ENCODE peak calls at places on chromosomes 7 and 10, in eight cellular contexts. E, U, K, L, G, Q, D and B are unnamed samples.
A peak's percentile ranks its signal among the peaks of the same experiment; 100 is the strongest.

GRCh38 chr7:154519229-154519628 is 467.0 kb downstream of the DPP6 start:
- DNase-seq in E (no peak), U (no peak), K (no peak), L (no peak), G (no peak), Q (no peak), D (no peak), B (no peak)

GRCh38 chr10:132169766-132170560 is 16.8 kb upstream of the DPYSL4 start:
- DNase-seq in E (no peak), U (no peak), K (peak; percentile 70), L (no peak), G (no peak), Q (no peak), D (no peak), B (no peak)

GRCh38 chr7:20556091-20556490 is 59.4 kb upstream of the ABCB5 start:
- DNase-seq in E (no peak), U (no peak), K (no peak), L (no peak), G (no peak), Q (no peak), D (no peak), B (no peak)

GRCh38 chr10:47368431-47369180 is 15.5 kb downstream of the ZNF488 start:
- DNase-seq in E (no peak), U (no peak), K (peak; percentile 67), L (no peak), G (peak; percentile 76), Q (no peak), D (no peak), B (no peak)

GRCh38 chr10:81984428-81984827 is 109.4 kb downstream of the NRG3 start:
- DNase-seq in E (no peak), U (no peak), K (no peak), L (no peak), G (no peak), Q (no peak), D (no peak), B (no peak)

GRCh38 chr7:4928445-4928844 is 30.5 kb downstream of the MMD2 start:
- DNase-seq in E (no peak), U (no peak), K (no peak), L (no peak), G (no peak), Q (no peak), D (no peak), B (no peak)

GRCh38 chr7:42155836-42156540 is 81.0 kb downstream of the GLI3 start:
- DNase-seq in E (no peak), U (no peak), K (no peak), L (no peak), G (no peak), Q (no peak), D (no peak), B (no peak)

GRCh38 chr10:123375097-123375496 is 220.9 kb downstream of the BUB3 start:
- DNase-seq in E (no peak), U (no peak), K (no peak), L (no peak), G (no peak), Q (no peak), D (no peak), B (no peak)

GRCh38 chr10:22894714-22895113 is 33.1 kb upstream of the ARMC3 start:
- DNase-seq in E (no peak), U (peak; percentile 16), K (no peak), L (no peak), G (no peak), Q (no peak), D (no peak), B (no peak)

GRCh38 chr10:63887026-63887589 is 365.9 kb downstream of the REEP3 start:
- DNase-seq in E (no peak), U (no peak), K (no peak), L (peak; percentile 71), G (no peak), Q (peak; percentile 79), D (no peak), B (no peak)

GRCh38 chr7:40802497-40802896 is 667.7 kb downstream of the SUGCT start:
- DNase-seq in E (no peak), U (no peak), K (no peak), L (no peak), G (no peak), Q (no peak), D (no peak), B (no peak)

GRCh38 chr10:3805227-3805790 is 20.3 kb upstream of the KLF6 start:
- DNase-seq in E (no peak), U (peak; percentile 81), K (no peak), L (peak; percentile 56), G (no peak), Q (no peak), D (no peak), B (no peak)

GRCh38 chr10:101840102-101840684 is 3.4 kb downstream of the KCNIP2 start:
- DNase-seq in E (no peak), U (no peak), K (no peak), L (no peak), G (no peak), Q (peak; percentile 57), D (no peak), B (no peak)

GRCh38 chr10:12045610-12046009 is 3.0 kb upstream of the UPF2 start:
- DNase-seq in E (no peak), U (no peak), K (no peak), L (no peak), G (no peak), Q (no peak), D (no peak), B (no peak)

GRCh38 chr10:12041766-12042408 is 722 bp downstream of the UPF2 start:
- DNase-seq in E (peak; percentile 50), U (no peak), K (no peak), L (no peak), G (peak; percentile 81), Q (no peak), D (no peak), B (no peak)

GRCh38 chr10:12042797-12043651 is at the start of gene UPF2:
- DNase-seq in E (peak; percentile 99), U (peak; percentile 98), K (peak; percentile 98), L (peak; percentile 97), G (peak; percentile 99), Q (peak; percentile 93), D (peak; percentile 99), B (peak; percentile 98)

GRCh38 chr10:12042409-12042796 is 206 bp downstream of the UPF2 start:
- DNase-seq in E (peak; percentile 53), U (peak; percentile 36), K (peak; percentile 93), L (no peak), G (no peak), Q (no peak), D (peak; percentile 34), B (no peak)
- TF ChIP-seq POLR2A in E (peak; percentile 72), U (no peak), K (no peak), L (no peak), G (no peak), Q (peak; percentile 73), D (no peak), B (peak; percentile 56)

DNA sequence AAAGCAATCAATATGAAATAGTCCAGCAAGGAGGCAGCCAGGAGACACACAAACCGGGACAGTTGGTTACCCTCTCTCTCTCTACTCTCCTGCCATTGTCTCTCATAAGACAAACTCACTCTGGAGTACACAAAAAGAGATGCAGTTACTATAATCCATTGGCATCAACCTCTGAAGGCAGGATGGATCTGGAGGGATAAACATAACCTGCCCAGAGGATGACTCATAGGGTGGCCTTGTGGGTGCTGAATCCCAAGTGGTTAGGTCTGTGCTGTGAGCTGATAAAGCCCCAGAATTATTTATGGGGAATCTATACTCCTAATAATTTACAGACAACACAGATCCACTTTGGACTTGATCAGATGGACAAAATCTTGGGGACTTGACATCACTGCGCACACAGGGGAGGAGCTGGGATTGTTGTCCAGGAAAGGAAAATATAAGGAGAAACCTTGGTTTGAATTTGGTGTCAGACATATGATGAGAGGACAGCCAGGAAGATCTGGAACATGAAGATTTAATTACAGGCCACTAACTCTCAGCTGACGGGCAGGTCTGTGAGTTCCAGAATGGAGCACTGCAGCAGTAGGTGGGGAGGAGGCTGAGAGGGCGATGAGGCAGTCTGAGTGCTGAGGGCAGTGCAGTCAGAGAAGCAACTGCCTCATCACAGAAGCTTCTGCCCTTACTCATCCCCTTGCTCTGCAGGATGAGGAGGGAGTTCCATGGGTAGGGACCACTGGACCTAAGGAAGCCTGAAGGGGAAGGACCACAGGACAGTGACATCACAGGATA is 113.9 kb upstream of the PRSS58 start:
- DNase-seq in E (no peak), U (no peak), K (no peak), L (no peak), G (no peak), Q (no peak), D (no peak), B (no peak)
- TF ChIP-seq CTCF in E (no peak), U (no peak), K (no peak), L (no peak), G (no peak), Q (no peak), D (no peak), B (no peak)

GRCh38 chr10:72276421-72277339 is 3.0 kb downstream of the DDIT4 start:
- DNase-seq in E (peak; percentile 44), U (no peak), K (no peak), L (peak; percentile 84), G (no peak), Q (no peak), D (no peak), B (no peak)

GRCh38 chr10:72276013-72276387 is 2.3 kb downstream of the DDIT4 start:
- DNase-seq in E (peak; percentile 66), U (no peak), K (no peak), L (peak; percentile 79), G (no peak), Q (no peak), D (no peak), B (no peak)

GRCh38 chr10:72277340-72277995 is 3.7 kb downstream of the DDIT4 start:
- DNase-seq in E (no peak), U (no peak), K (no peak), L (no peak), G (no peak), Q (no peak), D (no peak), B (no peak)

GRCh38 chr10:72278668-72279393 is 5.1 kb downstream of the DDIT4 start:
- DNase-seq in E (no peak), U (no peak), K (no peak), L (no peak), G (no peak), Q (no peak), D (no peak), B (no peak)

DNA sequence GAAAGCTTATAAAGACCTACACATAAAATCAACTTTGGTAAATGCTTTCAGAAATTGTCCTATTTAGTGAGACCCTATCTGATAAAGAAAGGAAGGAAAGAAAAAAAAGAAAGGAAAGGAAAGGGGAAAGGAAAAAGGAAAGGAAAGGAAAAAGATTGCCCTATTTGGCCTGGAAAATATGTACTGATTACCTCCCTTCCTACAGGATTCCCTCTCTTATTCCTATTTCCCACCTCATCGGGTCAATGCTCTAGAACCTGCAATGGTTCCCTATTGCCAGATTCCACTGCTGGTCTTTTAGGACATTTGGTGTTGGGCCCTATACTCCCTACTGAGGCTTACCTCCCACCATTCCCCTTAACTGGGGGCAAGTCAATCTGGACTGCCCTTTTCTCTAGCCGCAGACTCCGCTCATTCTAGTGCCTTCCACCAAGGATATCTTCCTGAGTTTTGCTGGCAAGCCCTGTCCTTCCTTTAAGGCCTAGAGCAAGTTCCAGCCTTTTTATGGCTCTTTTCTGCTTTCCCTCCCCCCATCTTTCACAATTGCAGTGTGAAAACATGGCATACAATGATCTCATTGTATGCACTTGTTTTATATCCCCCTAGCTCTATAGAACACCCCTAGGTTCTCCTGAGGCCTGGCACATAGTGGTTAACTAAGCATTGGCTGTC is 4.4 kb downstream of the DDIT4 start:
- DNase-seq in E (no peak), U (no peak), K (no peak), L (no peak), G (no peak), Q (no peak), D (no peak), B (no peak)
- TF ChIP-seq POLR2A in E (peak; percentile 43), U (no peak), K (no peak), L (no peak), G (no peak), Q (no peak), D (no peak), B (no peak)

GRCh38 chr7:115561341-115562110 is 469.0 kb downstream of the TFEC start:
- DNase-seq in E (no peak), U (no peak), K (no peak), L (no peak), G (no peak), Q (no peak), D (no peak), B (no peak)
- TF ChIP-seq CTCF in E (no peak), U (no peak), K (no peak), L (no peak), G (no peak), Q (no peak), D (no peak), B (no peak)